ENCODE peak calls at places on chromosomes 4 and X, in four cellular contexts. S is suprapubic skin, Y is IMR-90, R is endothelial cell of umbilical vein. T is an unnamed sample. For H3K4me1, the result is how much of the 10 kb centered on the place peaks cover.

GRCh38 chr4:8836664-8837171 is 34.9 kb downstream of the HMX1 start:
- DNase-seq in S (peak), Y (no peak), R (no peak), T (no peak)

GRCh38 chrX:9188117-9188516 is 154.2 kb upstream of the FAM9B start:
- DNase-seq in S (no peak), Y (no peak), R (no peak), T (no peak)

GRCh38 chr4:113978561-113979156 is 788 bp downstream of the ARSJ start:
- DNase-seq in S (no peak), Y (peak), R (peak), T (no peak)

GRCh38 chr4:156553659-156554058 is 417.9 kb downstream of the PDGFC start:
- DNase-seq in S (no peak), Y (no peak), R (no peak), T (no peak)

GRCh38 chr4:184099541-184099966 is 118.1 kb downstream of the ENPP6 start:
- DNase-seq in S (no peak), Y (peak), R (no peak), T (no peak)

GRCh38 chrX:107272431-107272921 is 66.1 kb downstream of the DNAAF6 start:
- DNase-seq in S (no peak), Y (no peak), R (no peak), T (no peak)

GRCh38 chr4:87445964-87446363 is 23.6 kb downstream of the NUDT9 start:
- DNase-seq in S (no peak), Y (no peak), R (no peak), T (no peak)

GRCh38 chr4:95304898-95305297 is 243.9 kb downstream of the UNC5C start:
- DNase-seq in S (no peak), Y (peak), R (no peak), T (no peak)

GRCh38 chr4:15132739-15133138 is 130.5 kb downstream of the CPEB2 start:
- DNase-seq in S (no peak), Y (no peak), R (peak), T (no peak)

GRCh38 chr4:28391877-28392276 is 1531.2 kb downstream of the STIM2 start:
- DNase-seq in S (no peak), Y (peak), R (no peak), T (no peak)

GRCh38 chr4:31097999-31098398 is 377.8 kb downstream of the PCDH7 start:
- DNase-seq in S (no peak), Y (no peak), R (no peak), T (no peak)

GRCh38 chr4:31088600-31089230 is 368.5 kb downstream of the PCDH7 start:
- DNase-seq in S (no peak), Y (peak), R (peak), T (no peak)

GRCh38 chr4:31089815-31090214 is 369.6 kb downstream of the PCDH7 start:
- DNase-seq in S (no peak), Y (peak), R (peak), T (no peak)

DNA sequence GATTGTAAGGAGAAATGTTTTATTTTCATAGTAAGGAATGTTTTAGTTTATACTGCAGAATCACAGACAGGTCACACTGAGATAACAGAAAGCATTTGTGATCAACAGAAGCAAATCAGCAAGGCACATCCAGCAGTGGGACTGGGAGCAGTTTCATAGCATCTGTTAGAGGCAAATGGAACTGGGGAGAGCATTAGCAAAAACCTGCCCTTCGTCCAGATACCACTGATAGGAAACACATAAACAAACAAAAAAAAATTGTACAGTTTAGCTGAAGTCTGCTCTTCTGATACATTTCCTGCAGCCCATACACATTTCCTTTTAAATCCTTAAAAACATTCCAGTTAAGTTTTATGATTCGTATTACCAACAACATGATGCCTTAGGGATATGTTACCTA is 374.3 kb downstream of the PCDH7 start:
- DNase-seq in S (no peak), Y (peak), R (peak), T (no peak)
- H3K4me1 ChIP-seq in S (under half), Y (under half), R (under half), T (under half)

DNA sequence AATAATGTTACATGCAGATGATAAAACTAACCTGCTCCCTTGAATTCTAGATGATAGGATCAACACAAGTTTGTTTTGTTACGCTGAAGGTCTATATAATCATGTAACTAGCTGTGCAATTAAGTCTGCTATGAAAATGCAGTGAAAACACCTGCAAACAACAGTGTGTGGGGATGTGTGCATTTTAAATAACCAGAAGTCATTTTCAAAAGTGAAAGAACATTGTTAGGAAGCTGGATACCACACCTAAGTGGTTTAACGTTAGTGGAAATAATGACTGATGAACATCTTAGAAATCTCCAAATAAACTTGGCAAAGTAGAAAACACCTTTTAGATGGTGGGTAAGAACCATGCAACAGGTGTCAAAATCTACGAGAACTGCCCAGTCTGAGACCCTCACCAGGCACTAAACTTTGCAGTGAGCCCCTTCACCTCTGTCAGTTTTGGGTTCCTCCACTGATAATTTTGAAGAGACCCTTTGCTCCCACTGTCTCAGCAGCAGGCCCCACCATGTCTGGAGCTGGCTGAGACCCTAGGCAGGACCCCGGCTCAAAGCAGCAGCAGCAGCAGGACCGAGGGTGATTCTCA is 36.6 kb downstream of the CHST7 start:
- DNase-seq in S (no peak), Y (no peak), R (no peak), T (no peak)
- TF ChIP-seq POLR2A in S (no peak), Y (no peak), R (no peak), T (no peak)

GRCh38 chr4:73404457-73404856 is 370 bp downstream of the ALB start:
- DNase-seq in S (no peak), Y (no peak), R (no peak), T (no peak)
- H3K4me3 ChIP-seq in S (no peak), Y (no peak), R (no peak), T (no peak)

DNA sequence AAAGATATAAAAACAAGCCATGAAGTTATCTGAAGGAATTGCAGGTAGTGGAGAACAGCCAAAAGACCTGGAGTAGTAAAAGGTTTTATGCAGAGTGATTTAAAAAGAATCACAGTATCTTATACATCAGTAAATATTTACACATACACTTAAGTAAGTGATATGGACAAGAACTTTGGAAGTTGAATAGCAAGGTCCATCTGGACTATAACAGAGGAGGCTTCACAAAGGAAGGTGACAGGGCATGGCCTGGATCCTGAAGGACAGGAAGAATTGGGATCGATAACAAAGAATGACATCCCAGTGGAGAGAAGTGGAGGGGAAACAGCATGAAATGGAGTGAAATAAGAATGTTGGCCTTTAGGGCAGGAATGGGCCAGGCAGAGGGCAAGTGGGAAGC is 46.2 kb downstream of the TET2 start:
- DNase-seq in S (no peak), Y (no peak), R (no peak), T (no peak)
- H3K4me1 ChIP-seq in S (under half), Y (under half), R (half or more), T (under half)

DNA sequence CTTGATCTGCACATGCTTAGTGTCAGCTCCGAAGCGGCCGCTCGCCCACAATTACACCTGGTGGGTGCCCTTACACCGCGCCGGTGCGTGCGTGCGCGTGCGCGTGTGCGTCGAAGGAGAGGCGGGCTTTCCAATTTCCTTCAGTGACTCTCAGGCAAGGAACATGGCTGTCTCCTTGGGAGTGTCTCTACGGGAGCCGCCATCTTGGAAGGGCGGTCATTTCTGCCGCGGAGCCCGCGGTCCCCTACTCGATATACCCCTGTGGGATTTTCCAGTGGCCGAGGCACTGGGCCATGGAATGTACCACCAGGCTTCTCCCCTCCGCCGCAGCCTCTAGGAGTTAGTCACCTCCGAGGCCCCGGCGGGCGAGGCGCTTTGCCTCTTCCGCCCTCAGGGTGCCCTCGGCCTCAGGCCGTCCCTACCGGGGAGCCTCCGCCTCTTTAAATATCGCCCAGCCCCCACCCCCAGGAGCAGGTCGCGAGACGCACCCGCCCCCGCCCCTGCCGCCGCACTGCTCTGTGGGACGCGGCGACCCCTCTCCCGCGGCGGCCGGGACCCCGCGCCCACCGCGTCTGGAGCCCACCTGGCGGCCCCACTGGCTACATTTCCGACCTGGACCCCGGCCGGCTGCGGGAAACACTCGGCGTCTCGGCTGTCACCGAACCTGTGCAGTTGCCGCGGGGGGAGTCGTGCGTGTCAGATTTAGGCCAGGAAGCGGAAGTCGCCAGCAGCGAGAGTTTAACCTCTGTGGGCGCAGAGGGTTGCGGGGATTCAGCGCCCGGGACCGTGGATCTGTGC is at the start of gene ZNF41:
- DNase-seq in S (peak), Y (peak), R (peak), T (peak)
- TF ChIP-seq POLR2A in S (peak), Y (no peak), R (peak), T (peak)

DNA sequence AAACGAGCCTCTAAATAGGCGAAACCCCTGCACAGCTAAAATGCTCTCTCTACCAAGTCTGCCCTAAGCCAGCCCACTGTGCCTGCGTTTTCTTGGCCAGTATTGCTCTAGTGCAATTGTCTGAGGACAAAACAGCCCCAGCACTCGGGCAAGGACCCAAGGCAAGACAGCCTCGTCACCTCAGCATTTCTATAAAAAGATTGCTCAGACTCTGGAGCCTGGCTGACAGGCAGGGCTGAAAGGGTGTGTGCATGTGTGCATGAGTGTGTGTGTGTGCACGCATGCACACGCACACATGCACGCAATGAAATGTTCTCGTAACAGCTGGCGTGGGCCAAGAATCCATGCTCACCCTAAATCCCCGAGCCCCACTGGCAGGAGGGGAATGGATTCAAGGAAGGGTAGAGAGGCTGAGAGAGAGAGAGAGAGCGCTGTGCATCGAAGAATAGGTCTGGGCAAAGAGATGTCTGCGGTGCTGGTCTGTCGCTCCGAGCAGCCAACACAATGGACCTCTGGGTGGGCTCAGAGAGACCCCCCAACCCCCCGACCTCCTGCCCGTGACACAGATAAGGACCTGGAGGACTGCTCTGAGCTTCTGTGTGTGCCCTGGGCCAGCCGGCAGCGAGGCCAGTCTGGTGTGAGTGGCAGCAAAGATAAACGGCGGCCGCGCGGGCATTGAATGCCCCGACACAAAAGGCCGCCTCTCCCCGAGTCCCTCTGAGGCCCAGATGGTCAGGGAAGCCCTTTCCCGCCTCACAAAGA is 579.1 kb downstream of the BCOR start:
- DNase-seq in S (no peak), Y (no peak), R (no peak), T (no peak)
- H3K4me3 ChIP-seq in S (peak), Y (no peak), R (no peak), T (peak)

GRCh38 chr4:186729856-186730255 is 6.2 kb upstream of the FAT1 start:
- DNase-seq in S (no peak), Y (no peak), R (no peak), T (no peak)
- H3K4me1 ChIP-seq in S (under half), Y (under half), R (under half), T (under half)

DNA sequence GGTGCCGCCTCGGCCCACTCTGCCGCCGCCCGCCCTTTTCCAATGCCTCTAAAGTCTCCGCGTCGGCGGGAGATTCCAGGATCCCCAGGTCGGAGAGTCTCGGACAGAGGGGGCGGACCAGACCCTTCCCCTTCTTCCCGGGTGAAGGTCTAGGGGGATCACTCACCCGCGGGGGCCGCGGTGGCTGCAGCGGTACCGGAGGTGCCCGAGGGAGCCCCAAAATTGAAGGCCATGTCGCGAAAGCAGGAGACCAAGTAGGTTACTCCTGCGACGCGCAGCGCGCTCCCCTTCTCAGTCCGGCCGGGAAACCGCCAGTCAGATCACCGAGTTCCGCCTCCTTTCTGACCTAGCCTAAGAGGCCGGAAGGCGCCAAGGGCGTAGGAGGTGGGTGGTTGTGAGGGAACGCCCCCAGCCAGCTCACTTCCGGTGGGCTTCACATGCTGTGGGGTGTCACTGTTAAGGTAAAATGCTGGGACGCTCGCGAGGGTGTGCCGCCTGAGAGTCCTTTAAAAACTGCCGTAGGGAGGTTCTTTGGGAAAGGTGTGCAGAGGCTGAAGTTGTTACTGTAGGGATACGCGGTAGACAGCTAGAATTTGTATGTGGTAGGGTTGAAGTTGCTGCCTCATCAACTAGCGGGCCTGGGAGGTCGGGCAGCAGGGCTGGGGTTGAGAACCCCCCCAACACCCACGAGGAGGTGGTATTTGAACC is at the start of gene NUP54:
- DNase-seq in S (peak), Y (peak), R (peak), T (peak)
- TF ChIP-seq POLR2A in S (peak), Y (peak), R (peak), T (peak)

T was measured in esophagus squamous epithelium.